ENCODE peak calls at places on chromosomes 11 and 22, in nine cellular contexts. One of them, this sample, is unnamed.
A peak's percentile ranks its signal among the peaks of the same experiment; 100 is the strongest.

GRCh38 chr22:30265851-30266444 is 703 bp downstream of the OSM start:
- DNase-seq in CD4-positive, alpha-beta memory T cell: peak; percentile 95
- DNase-seq in pancreas: no peak
- DNase-seq in bronchial epithelial cell: no peak
- DNase-seq in right lobe of liver: peak; percentile 76
- DNase-seq in left ventricle myocardium inferior: peak; percentile 65
- DNase-seq in neural progenitor cell: no peak
- DNase-seq in fibroblast of lung: no peak
- DNase-seq in CD8-positive, alpha-beta memory T cell: peak; percentile 90
- DNase-seq in this sample: peak; percentile 79

GRCh38 chr11:103619480-103619879 is 417.0 kb upstream of the DDI1 start:
- DNase-seq in CD4-positive, alpha-beta memory T cell: no peak
- DNase-seq in pancreas: no peak
- DNase-seq in bronchial epithelial cell: no peak
- DNase-seq in right lobe of liver: no peak
- DNase-seq in left ventricle myocardium inferior: no peak
- DNase-seq in neural progenitor cell: no peak
- DNase-seq in fibroblast of lung: no peak
- DNase-seq in CD8-positive, alpha-beta memory T cell: no peak
- DNase-seq in this sample: no peak

GRCh38 chr11:70387564-70387963 is 10.8 kb upstream of the CTTN start:
- DNase-seq in CD4-positive, alpha-beta memory T cell: no peak
- DNase-seq in pancreas: peak; percentile 38
- DNase-seq in bronchial epithelial cell: no peak
- DNase-seq in right lobe of liver: no peak
- DNase-seq in left ventricle myocardium inferior: no peak
- DNase-seq in neural progenitor cell: no peak
- DNase-seq in fibroblast of lung: no peak
- DNase-seq in CD8-positive, alpha-beta memory T cell: no peak
- DNase-seq in this sample: no peak

GRCh38 chr11:12640926-12641849 is 33.0 kb upstream of the TEAD1 start:
- DNase-seq in CD4-positive, alpha-beta memory T cell: no peak
- DNase-seq in pancreas: no peak
- DNase-seq in bronchial epithelial cell: no peak
- DNase-seq in right lobe of liver: no peak
- DNase-seq in left ventricle myocardium inferior: no peak
- DNase-seq in neural progenitor cell: no peak
- DNase-seq in fibroblast of lung: no peak
- DNase-seq in CD8-positive, alpha-beta memory T cell: no peak
- DNase-seq in this sample: no peak

GRCh38 chr11:2127357-2127971 is 11.7 kb downstream of the IGF2 start:
- DNase-seq in CD4-positive, alpha-beta memory T cell: no peak
- DNase-seq in pancreas: no peak
- DNase-seq in bronchial epithelial cell: no peak
- DNase-seq in right lobe of liver: no peak
- DNase-seq in left ventricle myocardium inferior: no peak
- DNase-seq in neural progenitor cell: no peak
- DNase-seq in fibroblast of lung: no peak
- DNase-seq in CD8-positive, alpha-beta memory T cell: no peak
- DNase-seq in this sample: no peak

GRCh38 chr11:5291207-5291838 is 10.4 kb downstream of the OR51B4 start:
- DNase-seq in CD4-positive, alpha-beta memory T cell: no peak
- DNase-seq in pancreas: no peak
- DNase-seq in bronchial epithelial cell: peak; percentile 70
- DNase-seq in right lobe of liver: no peak
- DNase-seq in left ventricle myocardium inferior: no peak
- DNase-seq in neural progenitor cell: peak; percentile 44
- DNase-seq in fibroblast of lung: peak; percentile 70
- DNase-seq in CD8-positive, alpha-beta memory T cell: no peak
- DNase-seq in this sample: no peak

GRCh38 chr11:131422491-131422890 is 52.1 kb downstream of the NTM start:
- DNase-seq in CD4-positive, alpha-beta memory T cell: no peak
- DNase-seq in pancreas: no peak
- DNase-seq in bronchial epithelial cell: peak; percentile 71
- DNase-seq in right lobe of liver: no peak
- DNase-seq in left ventricle myocardium inferior: no peak
- DNase-seq in neural progenitor cell: no peak
- DNase-seq in fibroblast of lung: no peak
- DNase-seq in CD8-positive, alpha-beta memory T cell: no peak
- DNase-seq in this sample: no peak

GRCh38 chr11:100816823-100817222 is 129.7 kb downstream of the ARHGAP42 start:
- DNase-seq in CD4-positive, alpha-beta memory T cell: no peak
- DNase-seq in pancreas: no peak
- DNase-seq in bronchial epithelial cell: peak; percentile 56
- DNase-seq in right lobe of liver: no peak
- DNase-seq in left ventricle myocardium inferior: no peak
- DNase-seq in neural progenitor cell: no peak
- DNase-seq in fibroblast of lung: no peak
- DNase-seq in CD8-positive, alpha-beta memory T cell: no peak
- DNase-seq in this sample: no peak

GRCh38 chr11:641806-642370 is 4.8 kb downstream of the DRD4 start:
- DNase-seq in CD4-positive, alpha-beta memory T cell: no peak
- DNase-seq in pancreas: no peak
- DNase-seq in bronchial epithelial cell: no peak
- DNase-seq in right lobe of liver: no peak
- DNase-seq in left ventricle myocardium inferior: no peak
- DNase-seq in neural progenitor cell: no peak
- DNase-seq in fibroblast of lung: no peak
- DNase-seq in CD8-positive, alpha-beta memory T cell: no peak
- DNase-seq in this sample: no peak

GRCh38 chr22:42608481-42609361 is 6.0 kb downstream of the POLDIP3 start:
- DNase-seq in CD4-positive, alpha-beta memory T cell: no peak
- DNase-seq in pancreas: no peak
- DNase-seq in bronchial epithelial cell: peak; percentile 39
- DNase-seq in right lobe of liver: no peak
- DNase-seq in left ventricle myocardium inferior: no peak
- DNase-seq in neural progenitor cell: peak; percentile 31
- DNase-seq in fibroblast of lung: peak; percentile 64
- DNase-seq in CD8-positive, alpha-beta memory T cell: no peak
- DNase-seq in this sample: no peak

GRCh38 chr11:35389897-35390462 is 29.4 kb downstream of the SLC1A2 start:
- DNase-seq in CD4-positive, alpha-beta memory T cell: no peak
- DNase-seq in pancreas: no peak
- DNase-seq in bronchial epithelial cell: peak; percentile 36
- DNase-seq in right lobe of liver: no peak
- DNase-seq in left ventricle myocardium inferior: no peak
- DNase-seq in neural progenitor cell: no peak
- DNase-seq in fibroblast of lung: no peak
- DNase-seq in CD8-positive, alpha-beta memory T cell: no peak
- DNase-seq in this sample: no peak

GRCh38 chr11:61075891-61076290 is 26.4 kb upstream of the CD5 start:
- DNase-seq in CD4-positive, alpha-beta memory T cell: peak; percentile 45
- DNase-seq in pancreas: no peak
- DNase-seq in bronchial epithelial cell: peak; percentile 76
- DNase-seq in right lobe of liver: no peak
- DNase-seq in left ventricle myocardium inferior: no peak
- DNase-seq in neural progenitor cell: peak; percentile 67
- DNase-seq in fibroblast of lung: peak; percentile 32
- DNase-seq in CD8-positive, alpha-beta memory T cell: no peak
- DNase-seq in this sample: no peak

GRCh38 chr11:104637652-104638170 is 260.5 kb downstream of the CASP12 start:
- DNase-seq in CD4-positive, alpha-beta memory T cell: no peak
- DNase-seq in pancreas: no peak
- DNase-seq in bronchial epithelial cell: no peak
- DNase-seq in right lobe of liver: no peak
- DNase-seq in left ventricle myocardium inferior: no peak
- DNase-seq in neural progenitor cell: peak; percentile 9
- DNase-seq in fibroblast of lung: no peak
- DNase-seq in CD8-positive, alpha-beta memory T cell: no peak
- DNase-seq in this sample: no peak

GRCh38 chr11:6505577-6506240 is 8.6 kb downstream of the DNHD1 start:
- DNase-seq in CD4-positive, alpha-beta memory T cell: peak; percentile 41
- DNase-seq in pancreas: no peak
- DNase-seq in bronchial epithelial cell: peak; percentile 93
- DNase-seq in right lobe of liver: no peak
- DNase-seq in left ventricle myocardium inferior: no peak
- DNase-seq in neural progenitor cell: peak; percentile 51
- DNase-seq in fibroblast of lung: peak; percentile 74
- DNase-seq in CD8-positive, alpha-beta memory T cell: peak; percentile 21
- DNase-seq in this sample: no peak

GRCh38 chr11:64372802-64373597 is 14.0 kb downstream of the RPS6KA4 start:
- DNase-seq in CD4-positive, alpha-beta memory T cell: no peak
- DNase-seq in pancreas: no peak
- DNase-seq in bronchial epithelial cell: peak; percentile 15
- DNase-seq in right lobe of liver: no peak
- DNase-seq in left ventricle myocardium inferior: no peak
- DNase-seq in neural progenitor cell: no peak
- DNase-seq in fibroblast of lung: no peak
- DNase-seq in CD8-positive, alpha-beta memory T cell: no peak
- DNase-seq in this sample: no peak

GRCh38 chr11:16081756-16082531 is 274.4 kb downstream of the SOX6 start:
- DNase-seq in CD4-positive, alpha-beta memory T cell: no peak
- DNase-seq in pancreas: no peak
- DNase-seq in bronchial epithelial cell: no peak
- DNase-seq in right lobe of liver: no peak
- DNase-seq in left ventricle myocardium inferior: no peak
- DNase-seq in neural progenitor cell: peak; percentile 55
- DNase-seq in fibroblast of lung: peak; percentile 12
- DNase-seq in CD8-positive, alpha-beta memory T cell: no peak
- DNase-seq in this sample: no peak
- H3K27me3 ChIP-seq in CD4-positive, alpha-beta memory T cell: no peaks in the 10 kb centered on the region
- H3K27me3 ChIP-seq in pancreas: no peaks in the 10 kb centered on the region
- H3K27me3 ChIP-seq in bronchial epithelial cell: no peaks in the 10 kb centered on the region
- H3K27me3 ChIP-seq in right lobe of liver: no peaks in the 10 kb centered on the region
- H3K27me3 ChIP-seq in left ventricle myocardium inferior: no peaks in the 10 kb centered on the region
- H3K27me3 ChIP-seq in neural progenitor cell: peaks cover 7% of the 10 kb centered on the region
- H3K27me3 ChIP-seq in fibroblast of lung: no peaks in the 10 kb centered on the region
- H3K27me3 ChIP-seq in CD8-positive, alpha-beta memory T cell: no peaks in the 10 kb centered on the region
- H3K27me3 ChIP-seq in this sample: no peaks in the 10 kb centered on the region

DNA sequence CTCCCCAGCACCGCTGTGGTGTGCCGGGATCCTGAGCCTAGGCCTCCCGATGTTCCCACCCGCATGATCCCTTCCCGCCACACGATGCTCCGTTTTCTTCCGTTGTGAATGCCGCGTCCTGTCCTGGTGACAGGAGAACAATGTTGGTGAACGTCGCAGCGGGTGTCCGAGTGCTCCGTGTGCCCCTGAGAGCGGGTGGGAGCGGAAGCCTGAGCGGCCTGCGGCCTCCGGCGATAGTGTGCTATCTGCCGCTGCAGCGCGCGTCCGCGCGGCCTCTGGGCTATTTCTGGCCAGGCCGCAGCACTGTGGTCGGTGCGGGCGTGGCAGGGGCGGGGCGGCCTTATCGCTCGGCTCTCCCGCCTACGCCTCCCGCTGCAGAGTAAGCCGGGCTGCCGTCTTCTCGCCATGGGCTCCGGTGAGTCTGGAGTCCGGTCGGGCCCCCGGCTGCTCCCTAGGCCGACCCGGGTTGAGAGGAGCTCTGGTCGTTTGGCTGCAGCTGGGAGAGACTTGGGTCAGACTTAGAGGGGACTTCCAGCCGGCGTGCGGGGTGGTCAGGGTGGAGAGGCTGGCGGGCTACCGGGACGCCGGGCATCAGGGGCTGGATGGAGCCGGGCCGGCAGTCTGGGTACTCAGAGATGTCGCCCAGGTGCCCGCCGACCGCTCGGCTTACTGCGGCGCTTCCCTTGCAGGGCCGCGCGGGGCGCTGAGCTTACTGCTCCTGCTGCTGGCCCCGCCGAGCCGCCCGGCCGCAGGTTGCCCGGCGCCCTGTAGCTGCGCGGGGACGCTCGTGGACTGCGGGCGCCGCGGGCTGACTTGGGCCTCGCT is at the start of gene GP1BB:
- DNase-seq in CD4-positive, alpha-beta memory T cell: peak; percentile 37
- DNase-seq in pancreas: peak; percentile 33
- DNase-seq in bronchial epithelial cell: no peak
- DNase-seq in right lobe of liver: no peak
- DNase-seq in left ventricle myocardium inferior: peak; percentile 67
- DNase-seq in neural progenitor cell: peak; percentile 81
- DNase-seq in fibroblast of lung: no peak
- DNase-seq in CD8-positive, alpha-beta memory T cell: no peak
- DNase-seq in this sample: no peak
- H3K27me3 ChIP-seq in CD4-positive, alpha-beta memory T cell: peaks cover 5% of the 10 kb centered on the region
- H3K27me3 ChIP-seq in pancreas: no peaks in the 10 kb centered on the region
- H3K27me3 ChIP-seq in bronchial epithelial cell: peaks cover 2% of the 10 kb centered on the region
- H3K27me3 ChIP-seq in right lobe of liver: no peaks in the 10 kb centered on the region
- H3K27me3 ChIP-seq in left ventricle myocardium inferior: peaks cover 57% of the 10 kb centered on the region
- H3K27me3 ChIP-seq in neural progenitor cell: peaks cover 100% of the 10 kb centered on the region
- H3K27me3 ChIP-seq in fibroblast of lung: no peaks in the 10 kb centered on the region
- H3K27me3 ChIP-seq in CD8-positive, alpha-beta memory T cell: peaks cover 9% of the 10 kb centered on the region
- H3K27me3 ChIP-seq in this sample: peaks cover 29% of the 10 kb centered on the region

GRCh38 chr22:32100711-32101110 is 57.6 kb downstream of the SLC5A1 start:
- DNase-seq in CD4-positive, alpha-beta memory T cell: no peak
- DNase-seq in pancreas: no peak
- DNase-seq in bronchial epithelial cell: no peak
- DNase-seq in right lobe of liver: no peak
- DNase-seq in left ventricle myocardium inferior: no peak
- DNase-seq in neural progenitor cell: no peak
- DNase-seq in fibroblast of lung: no peak
- DNase-seq in CD8-positive, alpha-beta memory T cell: no peak
- DNase-seq in this sample: no peak
- H3K27me3 ChIP-seq in CD4-positive, alpha-beta memory T cell: no peaks in the 10 kb centered on the region
- H3K27me3 ChIP-seq in pancreas: no peaks in the 10 kb centered on the region
- H3K27me3 ChIP-seq in bronchial epithelial cell: peaks cover 5% of the 10 kb centered on the region
- H3K27me3 ChIP-seq in right lobe of liver: no peaks in the 10 kb centered on the region
- H3K27me3 ChIP-seq in left ventricle myocardium inferior: no peaks in the 10 kb centered on the region
- H3K27me3 ChIP-seq in neural progenitor cell: peaks cover 78% of the 10 kb centered on the region
- H3K27me3 ChIP-seq in fibroblast of lung: no peaks in the 10 kb centered on the region
- H3K27me3 ChIP-seq in CD8-positive, alpha-beta memory T cell: no peaks in the 10 kb centered on the region
- H3K27me3 ChIP-seq in this sample: no peaks in the 10 kb centered on the region

GRCh38 chr22:22879675-22880029 is 8.0 kb upstream of the IGLL5 start:
- DNase-seq in CD4-positive, alpha-beta memory T cell: no peak
- DNase-seq in pancreas: no peak
- DNase-seq in bronchial epithelial cell: no peak
- DNase-seq in right lobe of liver: no peak
- DNase-seq in left ventricle myocardium inferior: no peak
- DNase-seq in neural progenitor cell: no peak
- DNase-seq in fibroblast of lung: no peak
- DNase-seq in CD8-positive, alpha-beta memory T cell: no peak
- DNase-seq in this sample: no peak

GRCh38 chr22:22880645-22881044 is 7.0 kb upstream of the IGLL5 start:
- DNase-seq in CD4-positive, alpha-beta memory T cell: no peak
- DNase-seq in pancreas: no peak
- DNase-seq in bronchial epithelial cell: no peak
- DNase-seq in right lobe of liver: no peak
- DNase-seq in left ventricle myocardium inferior: no peak
- DNase-seq in neural progenitor cell: no peak
- DNase-seq in fibroblast of lung: no peak
- DNase-seq in CD8-positive, alpha-beta memory T cell: no peak
- DNase-seq in this sample: no peak

GRCh38 chr22:22877523-22878210 is 9.9 kb upstream of the IGLL5 start:
- DNase-seq in CD4-positive, alpha-beta memory T cell: peak; percentile 73
- DNase-seq in pancreas: peak; percentile 14
- DNase-seq in bronchial epithelial cell: peak; percentile 17
- DNase-seq in right lobe of liver: peak; percentile 74
- DNase-seq in left ventricle myocardium inferior: peak; percentile 50
- DNase-seq in neural progenitor cell: peak; percentile 87
- DNase-seq in fibroblast of lung: peak; percentile 63
- DNase-seq in CD8-positive, alpha-beta memory T cell: peak; percentile 64
- DNase-seq in this sample: peak; percentile 65

GRCh38 chr22:22878211-22878570 is 9.4 kb upstream of the IGLL5 start:
- DNase-seq in CD4-positive, alpha-beta memory T cell: no peak
- DNase-seq in pancreas: no peak
- DNase-seq in bronchial epithelial cell: no peak
- DNase-seq in right lobe of liver: no peak
- DNase-seq in left ventricle myocardium inferior: no peak
- DNase-seq in neural progenitor cell: no peak
- DNase-seq in fibroblast of lung: no peak
- DNase-seq in CD8-positive, alpha-beta memory T cell: no peak
- DNase-seq in this sample: no peak

GRCh38 chr22:22878801-22879674 is 8.6 kb upstream of the IGLL5 start:
- DNase-seq in CD4-positive, alpha-beta memory T cell: no peak
- DNase-seq in pancreas: no peak
- DNase-seq in bronchial epithelial cell: no peak
- DNase-seq in right lobe of liver: no peak
- DNase-seq in left ventricle myocardium inferior: no peak
- DNase-seq in neural progenitor cell: no peak
- DNase-seq in fibroblast of lung: no peak
- DNase-seq in CD8-positive, alpha-beta memory T cell: no peak
- DNase-seq in this sample: no peak
- H3K27me3 ChIP-seq in CD4-positive, alpha-beta memory T cell: no peaks in the 10 kb centered on the region
- H3K27me3 ChIP-seq in pancreas: no peaks in the 10 kb centered on the region
- H3K27me3 ChIP-seq in bronchial epithelial cell: peaks cover 3% of the 10 kb centered on the region
- H3K27me3 ChIP-seq in right lobe of liver: no peaks in the 10 kb centered on the region
- H3K27me3 ChIP-seq in left ventricle myocardium inferior: peaks cover 53% of the 10 kb centered on the region
- H3K27me3 ChIP-seq in neural progenitor cell: peaks cover 71% of the 10 kb centered on the region
- H3K27me3 ChIP-seq in fibroblast of lung: no peaks in the 10 kb centered on the region
- H3K27me3 ChIP-seq in CD8-positive, alpha-beta memory T cell: no peaks in the 10 kb centered on the region
- H3K27me3 ChIP-seq in this sample: no peaks in the 10 kb centered on the region

This sample was measured in effector memory CD4-positive, alpha-beta T cell.